ENCODE peak calls at places on chromosome 20, in nine cellular contexts. K is stomach, G is HepG2, H is transverse colon, V is spleen, A is Panc1, N is upper lobe of left lung, I is HL-60, D is GM23338. E is an unnamed sample.

GRCh38 chr20:62707281-62707941 is 1.2 kb upstream of the NTSR1 start:
- DNase-seq in N (peak), A (no peak), G (no peak), D (no peak), V (no peak), K (no peak), H (no peak), I (no peak), E (no peak)

GRCh38 chr20:43452404-43453126 is 5.1 kb upstream of the SRSF6 start:
- DNase-seq in H (no peak), D (no peak), V (no peak), I (no peak), A (no peak), N (no peak), G (no peak), K (no peak), E (no peak)

GRCh38 chr20:47027042-47027441 is 132.4 kb downstream of the EYA2 start:
- DNase-seq in V (no peak), H (no peak), K (no peak), I (no peak), A (no peak), N (no peak), G (no peak), D (no peak), E (no peak)

GRCh38 chr20:16350465-16350864 is 222.8 kb downstream of the KIF16B start:
- DNase-seq in G (no peak), I (no peak), V (no peak), D (no peak), H (no peak), A (peak), K (no peak), N (no peak), E (no peak)

GRCh38 chr20:10314198-10314597 is 95.6 kb downstream of the SNAP25 start:
- DNase-seq in V (no peak), G (no peak), I (no peak), H (no peak), K (no peak), N (no peak), D (no peak), A (no peak), E (no peak)

GRCh38 chr20:24694727-24695528 is 225.5 kb downstream of the SYNDIG1 start:
- DNase-seq in H (no peak), G (no peak), I (no peak), V (peak), K (peak), A (no peak), N (no peak), D (no peak), E (peak)

GRCh38 chr20:58721951-58722371 is 29.4 kb downstream of the NPEPL1 start:
- DNase-seq in A (no peak), K (peak), G (no peak), V (peak), D (no peak), H (peak), I (no peak), N (no peak), E (peak)

GRCh38 chr20:35317416-35317815 is 25.2 kb upstream of the FAM83C start:
- DNase-seq in N (no peak), A (no peak), V (no peak), D (no peak), I (no peak), H (no peak), K (no peak), G (no peak), E (no peak)

GRCh38 chr20:64119301-64119680 is 11.9 kb upstream of the NPBWR2 start:
- DNase-seq in G (no peak), N (peak), H (no peak), I (no peak), V (no peak), K (no peak), D (no peak), A (no peak), E (no peak)

GRCh38 chr20:62597416-62598115 is 44.7 kb upstream of the SLCO4A1 start:
- DNase-seq in A (no peak), I (no peak), G (no peak), H (no peak), K (no peak), D (no peak), V (no peak), N (no peak), E (no peak)

GRCh38 chr20:58359441-58359840 is 29.6 kb upstream of the VAPB start:
- DNase-seq in A (no peak), V (no peak), N (no peak), K (no peak), D (peak), I (no peak), G (no peak), H (no peak), E (no peak)

GRCh38 chr20:43751167-43752050 is 24.6 kb upstream of the GTSF1L start:
- DNase-seq in V (no peak), D (no peak), G (no peak), A (no peak), I (peak), H (peak), K (no peak), N (no peak), E (no peak)

GRCh38 chr20:46661659-46662058 is 10.4 kb upstream of the SLC13A3 start:
- DNase-seq in D (no peak), H (no peak), N (no peak), V (no peak), I (no peak), A (no peak), K (no peak), G (no peak), E (no peak)

GRCh38 chr20:63686492-63687321 is 9.7 kb upstream of the TNFRSF6B start:
- DNase-seq in N (peak), H (peak), I (peak), D (no peak), K (peak), A (no peak), V (peak), G (no peak), E (no peak)

GRCh38 chr20:17916365-17916996 is 52.1 kb downstream of the SNX5 start:
- DNase-seq in V (no peak), H (no peak), A (no peak), N (no peak), I (no peak), D (no peak), K (no peak), G (no peak), E (no peak)

GRCh38 chr20:24943731-24944130 is 5.3 kb upstream of the CST7 start:
- DNase-seq in K (no peak), H (no peak), I (no peak), N (no peak), A (no peak), V (peak), G (no peak), D (no peak), E (no peak)

GRCh38 chr20:16541226-16541625 is 32.0 kb downstream of the KIF16B start:
- DNase-seq in A (no peak), I (no peak), N (no peak), H (no peak), K (no peak), D (no peak), V (no peak), G (no peak), E (no peak)

DNA sequence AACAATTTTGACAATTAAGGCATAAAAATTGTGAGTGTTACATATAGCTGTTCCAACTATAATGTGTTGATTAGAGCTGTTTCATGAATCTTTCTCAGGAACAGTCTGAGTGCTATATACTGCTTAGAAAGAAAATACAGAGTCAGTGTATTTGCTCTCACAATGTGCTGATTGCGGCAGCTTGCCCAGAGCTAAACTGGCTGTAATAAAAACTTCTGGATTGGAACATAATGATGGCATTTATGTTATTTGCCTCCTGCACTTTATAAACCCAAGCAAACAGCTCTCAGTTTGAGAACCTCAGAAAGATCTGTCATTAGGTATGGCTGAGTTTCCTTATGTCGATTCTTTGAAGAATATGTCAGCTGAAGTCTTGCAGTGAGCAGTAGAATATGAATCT is 29.5 kb downstream of the FLRT3 start:
- DNase-seq in I (no peak), D (no peak), K (no peak), V (no peak), A (no peak), G (no peak), N (no peak), H (peak), E (no peak)
- TF ChIP-seq POLR2AphosphoS5 in I (no peak), D (no peak), K (no peak), V (no peak), A (no peak), G (no peak), N (no peak), H (no peak), E (no peak)

GRCh38 chr20:44805991-44806729 is 4.2 kb downstream of the RIMS4 start:
- DNase-seq in G (no peak), N (no peak), I (no peak), H (no peak), D (peak), A (no peak), K (no peak), V (no peak), E (no peak)
- TF ChIP-seq POLR2AphosphoS5 in G (no peak), N (no peak), I (no peak), H (no peak), D (no peak), A (no peak), K (no peak), V (no peak), E (no peak)

DNA sequence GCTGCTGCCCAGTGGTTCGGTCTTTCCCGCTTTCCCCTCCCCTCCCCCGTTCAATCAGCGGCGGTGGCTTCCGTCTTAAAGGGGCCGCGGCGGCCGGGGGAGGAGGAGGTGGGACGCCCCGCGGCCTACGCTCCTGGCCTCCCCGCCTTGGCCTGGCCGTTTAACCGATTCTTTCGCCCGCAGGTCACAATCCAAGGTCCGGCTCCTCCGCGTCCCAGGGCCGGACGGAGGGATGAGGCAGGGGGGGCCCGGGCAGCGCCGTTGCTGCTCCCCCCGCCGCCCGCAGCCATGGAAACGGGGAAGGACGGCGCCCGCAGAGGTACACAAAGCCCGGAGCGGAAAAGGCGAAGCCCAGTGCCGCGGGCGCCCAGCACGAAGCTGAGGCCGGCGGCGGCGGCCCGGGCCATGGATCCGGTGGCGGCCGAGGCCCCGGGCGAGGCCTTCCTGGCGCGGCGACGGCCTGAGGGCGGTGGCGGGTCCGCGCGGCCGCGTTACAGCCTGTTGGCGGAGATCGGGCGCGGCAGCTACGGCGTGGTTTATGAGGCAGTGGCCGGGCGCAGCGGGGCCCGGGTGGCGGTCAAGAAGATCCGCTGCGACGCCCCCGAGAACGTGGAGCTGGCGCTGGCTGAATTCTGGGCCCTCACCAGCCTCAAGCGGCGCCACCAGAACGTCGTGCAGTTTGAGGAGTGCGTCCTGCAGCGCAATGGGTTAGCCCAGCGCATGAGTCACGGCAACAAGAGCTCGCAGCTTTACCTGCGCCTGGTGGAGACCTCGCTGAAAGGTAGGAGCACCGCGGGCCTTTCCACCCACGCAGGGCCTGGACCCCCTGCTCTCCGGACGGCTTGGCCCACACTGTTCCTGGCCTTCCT is 1.2 kb downstream of the STK35 start:
- DNase-seq in D (peak), V (peak), I (peak), G (peak), N (peak), A (no peak), H (peak), K (peak), E (peak)
- TF ChIP-seq POLR2AphosphoS5 in D (peak), V (peak), I (no peak), G (peak), N (peak), A (peak), H (peak), K (peak), E (peak)

DNA sequence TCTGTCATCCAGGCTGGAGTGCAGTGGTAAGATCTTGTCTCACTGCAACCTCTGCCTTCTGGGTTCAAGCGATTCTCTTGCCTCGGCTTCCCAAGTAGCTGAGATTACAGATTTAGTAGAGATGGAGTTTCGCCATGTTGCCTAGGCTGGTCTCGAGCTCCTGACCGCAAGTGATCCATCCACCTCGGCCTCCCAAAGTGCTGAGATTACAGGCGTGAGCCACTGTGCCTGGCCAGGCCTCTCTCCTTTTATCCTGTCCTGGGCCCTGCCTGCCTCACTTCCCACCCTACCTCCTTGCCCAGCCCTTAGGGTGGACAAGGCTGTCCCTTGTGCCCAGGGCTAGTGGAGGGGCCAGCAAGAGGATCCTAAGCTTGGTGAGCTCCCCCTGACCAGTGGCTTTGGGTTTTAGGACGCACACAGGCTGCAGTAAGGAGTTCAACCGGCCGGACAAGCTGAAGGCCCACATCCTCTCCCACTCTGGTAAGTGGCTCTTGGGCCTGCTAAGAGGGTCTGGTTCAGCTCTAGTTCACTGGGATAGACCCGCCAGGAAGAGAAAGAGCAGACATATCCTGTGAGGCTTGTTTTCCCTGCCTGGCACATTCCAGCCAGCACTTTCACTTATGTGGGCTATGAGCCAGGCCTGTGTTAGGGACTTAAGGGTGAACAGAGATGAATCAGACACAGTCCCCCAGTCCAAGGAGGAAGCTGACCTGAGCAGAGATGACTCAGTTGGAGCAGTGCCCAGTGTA is 21.9 kb upstream of the CHMP4B start:
- DNase-seq in D (no peak), A (peak), I (peak), H (peak), N (no peak), V (no peak), G (peak), K (peak), E (peak)
- TF ChIP-seq POLR2AphosphoS5 in D (no peak), A (peak), I (no peak), H (peak), N (peak), V (no peak), G (no peak), K (peak), E (peak)

GRCh38 chr20:51584737-51585136 is 42.2 kb upstream of the NFATC2 start:
- DNase-seq in K (no peak), V (no peak), D (no peak), N (no peak), I (peak), G (no peak), A (no peak), H (no peak), E (no peak)

GRCh38 chr20:51583499-51583898 is 41.0 kb upstream of the NFATC2 start:
- DNase-seq in G (no peak), A (no peak), D (peak), H (no peak), V (no peak), K (no peak), N (no peak), I (no peak), E (no peak)

GRCh38 chr20:51584116-51584515 is 41.6 kb upstream of the NFATC2 start:
- DNase-seq in H (no peak), V (no peak), N (no peak), A (no peak), D (no peak), I (no peak), K (no peak), G (no peak), E (no peak)

GRCh38 chr20:51587145-51587544 is 44.6 kb upstream of the NFATC2 start:
- DNase-seq in I (no peak), V (no peak), N (no peak), G (no peak), D (no peak), H (no peak), A (no peak), K (no peak), E (no peak)

GRCh38 chr20:51586005-51586440 is 43.5 kb upstream of the NFATC2 start:
- DNase-seq in A (no peak), H (no peak), D (no peak), K (no peak), N (no peak), I (peak), G (no peak), V (no peak), E (no peak)
- TF ChIP-seq POLR2AphosphoS5 in A (no peak), H (no peak), D (no peak), K (no peak), N (no peak), I (no peak), G (no peak), V (no peak), E (no peak)

GRCh38 chr20:32804817-32805216 is 14.9 kb upstream of the MAPRE1 start:
- DNase-seq in K (no peak), I (no peak), A (no peak), N (no peak), G (no peak), D (no peak), V (no peak), H (no peak), E (no peak)

GRCh38 chr20:32807706-32808105 is 12.0 kb upstream of the MAPRE1 start:
- DNase-seq in V (no peak), H (no peak), A (no peak), G (no peak), I (no peak), K (no peak), N (peak), D (peak), E (no peak)

GRCh38 chr20:32808438-32808837 is 11.3 kb upstream of the MAPRE1 start:
- DNase-seq in V (no peak), N (no peak), I (no peak), A (no peak), H (no peak), K (no peak), D (no peak), G (no peak), E (no peak)

GRCh38 chr20:32804022-32804715 is 15.6 kb upstream of the MAPRE1 start:
- DNase-seq in N (no peak), K (no peak), D (no peak), I (no peak), V (no peak), G (no peak), A (no peak), H (no peak), E (no peak)

DNA sequence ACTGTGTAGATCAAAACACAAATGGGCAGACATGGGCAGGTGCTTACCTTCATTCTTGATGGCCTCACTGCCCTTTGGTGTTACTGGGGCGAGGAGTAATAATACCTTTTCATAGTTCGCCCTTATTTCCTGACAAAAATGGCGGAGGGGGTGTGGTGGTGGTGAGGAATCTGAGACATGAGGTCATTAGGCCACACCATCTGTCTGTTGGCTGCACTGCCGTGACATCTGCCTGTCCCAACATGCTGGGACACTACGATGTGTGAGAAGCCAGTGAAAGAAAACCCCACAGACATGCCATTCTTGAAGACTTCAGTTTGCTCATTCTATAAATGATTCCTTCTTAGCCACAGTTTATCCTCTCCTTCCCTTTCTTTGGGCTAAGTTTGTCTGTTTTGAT is 13.4 kb upstream of the MAPRE1 start:
- DNase-seq in A (no peak), D (no peak), V (no peak), G (no peak), I (no peak), K (no peak), H (no peak), N (no peak), E (no peak)
- TF ChIP-seq POLR2AphosphoS5 in A (no peak), D (no peak), V (no peak), G (no peak), I (no peak), K (no peak), H (no peak), N (no peak), E (no peak)

GRCh38 chr20:38023181-38024085 is 9.8 kb downstream of the TTI1 start:
- DNase-seq in I (peak), N (no peak), V (no peak), A (no peak), K (no peak), H (no peak), G (peak), D (no peak), E (no peak)
- TF ChIP-seq POLR2AphosphoS5 in I (no peak), N (no peak), V (no peak), A (no peak), K (no peak), H (no peak), G (no peak), D (no peak), E (no peak)